ENCODE peak calls at places on chromosomes 1 and 21, in seven cellular contexts. Z, T, U, B, V, E and G are unnamed samples. For H3K9me3, the result is how much of the 10 kb centered on the place peaks cover.

GRCh38 chr1:46479744-46480350 is 9.8 kb upstream of the DMBX1 start:
- DNase-seq in Z (no peak), V (no peak), E (no peak), T (no peak), B (no peak), U (no peak), G (no peak)

GRCh38 chr1:166888710-166889109 is 12.6 kb upstream of the TADA1 start:
- DNase-seq in V (no peak), U (no peak), E (no peak), T (no peak), B (peak), Z (no peak), G (no peak)

GRCh38 chr1:245045087-245045881 is 109.5 kb upstream of the KIF26B start:
- DNase-seq in Z (peak), U (no peak), V (no peak), B (no peak), E (no peak), T (peak), G (no peak)

GRCh38 chr1:116850436-116850835 is 59.3 kb upstream of the PTGFRN start:
- DNase-seq in V (no peak), Z (no peak), B (no peak), E (no peak), T (no peak), U (no peak), G (no peak)

GRCh38 chr1:185823471-185823870 is 89.3 kb downstream of the HMCN1 start:
- DNase-seq in T (no peak), V (no peak), E (no peak), B (no peak), Z (no peak), U (no peak), G (no peak)

GRCh38 chr1:79588719-79589118 is 582.2 kb upstream of the ADGRL4 start:
- DNase-seq in T (no peak), Z (no peak), U (no peak), B (no peak), V (no peak), E (no peak), G (no peak)

GRCh38 chr21:41600556-41600955 is 92.6 kb upstream of the TMPRSS2 start:
- DNase-seq in T (no peak), B (no peak), U (no peak), V (peak), E (no peak), Z (no peak), G (no peak)

GRCh38 chr1:44808938-44809917 is 905 bp downstream of the BTBD19 start:
- DNase-seq in U (peak), V (peak), E (peak), T (peak), Z (peak), B (no peak), G (peak)

GRCh38 chr1:67556297-67556900 is 126.2 kb upstream of the SERBP1 start:
- DNase-seq in E (no peak), T (no peak), U (no peak), Z (no peak), V (no peak), B (no peak), G (no peak)

GRCh38 chr1:174659823-174660222 is 212.1 kb downstream of the GPR52 start:
- DNase-seq in B (no peak), Z (no peak), U (no peak), T (no peak), V (no peak), E (no peak), G (no peak)

GRCh38 chr21:14451520-14451919 is 68.6 kb upstream of the HSPA13 start:
- DNase-seq in V (no peak), B (no peak), T (no peak), E (no peak), U (no peak), Z (no peak), G (no peak)

GRCh38 chr1:64743954-64744491 is 852 bp upstream of the RAVER2 start:
- DNase-seq in E (no peak), U (no peak), V (no peak), T (peak), Z (no peak), B (no peak), G (no peak)

GRCh38 chr1:78143152-78143551 is 97.4 kb downstream of the GIPC2 start:
- DNase-seq in E (no peak), T (no peak), Z (no peak), U (no peak), V (no peak), B (no peak), G (no peak)

GRCh38 chr1:72837781-72838180 is 555.4 kb upstream of the NEGR1 start:
- DNase-seq in V (no peak), E (no peak), B (no peak), U (no peak), Z (no peak), T (no peak), G (no peak)

GRCh38 chr1:156508205-156508954 is 7.8 kb upstream of the MEF2D start:
- DNase-seq in T (peak), E (peak), Z (peak), V (peak), U (peak), B (no peak), G (no peak)

GRCh38 chr21:46295996-46296752 is 10.0 kb downstream of the YBEY start:
- DNase-seq in V (peak), U (peak), T (peak), Z (peak), B (peak), E (peak), G (no peak)

GRCh38 chr1:244642988-244643387 is 9.9 kb upstream of the DESI2 start:
- DNase-seq in V (no peak), E (no peak), B (no peak), T (no peak), U (no peak), Z (no peak), G (no peak)

GRCh38 chr1:93567255-93567918 is 114.2 kb downstream of the BCAR3 start:
- DNase-seq in B (peak), V (no peak), T (peak), Z (no peak), U (peak), E (no peak), G (no peak)

GRCh38 chr1:223297800-223298199 is 66.2 kb downstream of the SUSD4 start:
- DNase-seq in E (no peak), V (no peak), B (no peak), U (no peak), Z (no peak), T (no peak), G (no peak)

GRCh38 chr1:9842781-9843575 is 19.2 kb upstream of the CLSTN1 start:
- DNase-seq in V (no peak), B (no peak), Z (peak), T (no peak), E (no peak), U (no peak), G (no peak)

GRCh38 chr1:223683586-223684487 is 18.3 kb upstream of the CAPN8 start:
- DNase-seq in V (no peak), T (peak), E (peak), B (peak), Z (peak), U (no peak), G (no peak)

GRCh38 chr1:215595231-215595630 is 28.1 kb downstream of the KCTD3 start:
- DNase-seq in B (no peak), E (no peak), V (no peak), U (no peak), Z (no peak), T (no peak), G (no peak)

GRCh38 chr1:214464303-214465287 is 86.8 kb downstream of the PTPN14 start:
- DNase-seq in E (no peak), T (no peak), B (peak), Z (no peak), V (no peak), U (no peak), G (no peak)

GRCh38 chr1:165316153-165316772 is 40.3 kb downstream of the LMX1A start:
- DNase-seq in B (no peak), V (no peak), U (no peak), T (no peak), Z (no peak), E (no peak), G (no peak)

GRCh38 chr1:234478152-234478480 is 863 bp downstream of the TARBP1 start:
- DNase-seq in Z (peak), V (no peak), U (no peak), E (no peak), B (peak), T (peak), G (peak)

GRCh38 chr1:16992675-16993074 is 12.3 kb upstream of the MFAP2 start:
- DNase-seq in U (no peak), E (no peak), V (no peak), Z (no peak), B (no peak), T (no peak), G (no peak)

GRCh38 chr1:158095737-158096335 is 84.9 kb upstream of the CD1D start:
- DNase-seq in Z (no peak), T (peak), V (no peak), B (peak), E (no peak), U (no peak), G (no peak)

GRCh38 chr1:16012590-16013219 is 5.1 kb downstream of the HSPB7 start:
- DNase-seq in E (peak), V (peak), B (peak), Z (peak), T (peak), U (peak), G (no peak)

GRCh38 chr1:12001249-12001917 is 17.9 kb upstream of the MIIP start:
- DNase-seq in B (no peak), U (no peak), T (no peak), V (no peak), Z (no peak), E (peak), G (no peak)

GRCh38 chr21:24290151-24290833 is 1317.0 kb downstream of the MRPL39 start:
- DNase-seq in Z (no peak), E (no peak), B (no peak), T (no peak), V (no peak), U (no peak), G (no peak)

GRCh38 chr1:156705321-156705917 is at the start of gene CRABP2:
- DNase-seq in V (peak), U (peak), T (peak), Z (no peak), E (peak), B (peak), G (no peak)

GRCh38 chr1:68831281-68831680 is 334.4 kb upstream of the DEPDC1 start:
- DNase-seq in B (no peak), Z (no peak), V (no peak), T (no peak), E (no peak), U (no peak), G (no peak)
- TF ChIP-seq POLR2A in B (no peak), Z (no peak), V (no peak), T (no peak), E (no peak), U (no peak), G (no peak)

GRCh38 chr1:239125027-239125426 is 261.3 kb upstream of the CHRM3 start:
- DNase-seq in B (no peak), E (no peak), V (no peak), T (no peak), Z (no peak), U (no peak), G (no peak)

GRCh38 chr1:239126881-239127280 is 259.5 kb upstream of the CHRM3 start:
- DNase-seq in Z (no peak), V (no peak), E (no peak), T (no peak), U (no peak), B (no peak), G (no peak)

GRCh38 chr1:239125888-239126287 is 260.5 kb upstream of the CHRM3 start:
- DNase-seq in E (no peak), U (no peak), V (no peak), T (no peak), B (no peak), Z (no peak), G (no peak)

GRCh38 chr1:239123243-239123642 is 263.1 kb upstream of the CHRM3 start:
- DNase-seq in U (no peak), V (no peak), E (no peak), Z (no peak), B (no peak), T (no peak), G (no peak)
- H3K9me3 ChIP-seq in U (under half), V (under half), E (under half), Z (under half), B (under half), T (under half), G (under half)

GRCh38 chr1:1231400-1232223 is at the start of gene SDF4:
- DNase-seq in T (peak), Z (peak), E (peak), B (peak), U (peak), V (peak), G (peak)
- TF ChIP-seq POLR2A in T (peak), Z (no peak), E (peak), B (peak), U (no peak), V (peak), G (no peak)

GRCh38 chr1:83615379-83615778 is 383.6 kb downstream of the TTLL7 start:
- DNase-seq in T (no peak), B (no peak), E (no peak), U (no peak), V (no peak), Z (no peak), G (no peak)

DNA sequence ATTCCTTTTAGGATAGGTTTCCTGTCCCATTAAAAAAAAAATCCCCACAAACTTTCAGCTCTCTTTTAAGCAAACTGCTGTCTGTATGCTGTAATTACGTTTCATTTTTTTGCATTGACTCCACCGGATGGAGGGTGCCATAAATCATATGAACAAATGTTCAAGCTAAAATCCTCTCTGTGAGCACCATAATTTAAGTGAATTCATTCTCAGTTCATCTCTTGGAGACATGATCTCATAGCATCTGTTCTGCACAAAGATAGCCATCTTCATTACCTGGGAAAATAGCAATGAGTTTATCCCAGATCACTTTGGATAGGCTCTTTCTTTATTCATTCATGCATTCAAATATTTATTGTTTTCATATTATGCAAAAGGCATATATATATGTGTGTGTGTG is 379.4 kb downstream of the TTLL7 start:
- DNase-seq in V (no peak), E (no peak), T (no peak), B (no peak), U (no peak), Z (no peak), G (no peak)
- H3K9me3 ChIP-seq in V (under half), E (under half), T (under half), B (under half), U (under half), Z (under half), G (under half)

DNA sequence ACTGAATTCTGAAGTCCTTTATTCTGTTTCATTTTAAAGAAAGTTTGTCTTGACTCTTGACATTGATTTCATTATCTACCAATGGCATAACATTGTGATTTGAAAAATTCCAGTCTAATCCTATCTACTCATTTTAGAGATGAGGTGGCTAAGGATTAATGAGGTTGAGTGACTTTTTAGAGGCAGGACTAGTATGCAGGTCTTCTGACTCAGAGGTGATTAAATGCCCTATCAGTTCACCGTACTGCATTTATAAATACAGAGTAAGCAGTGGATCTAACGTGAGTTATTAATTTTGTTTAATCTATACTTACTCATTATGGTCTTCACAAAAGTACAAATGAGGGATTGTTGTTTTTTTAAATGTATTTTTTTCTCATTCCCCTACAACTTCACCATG is 277.6 kb downstream of the PTBP2 start:
- DNase-seq in B (no peak), V (no peak), Z (no peak), U (no peak), T (no peak), E (no peak), G (no peak)
- TF ChIP-seq POLR2A in B (no peak), V (no peak), Z (no peak), U (no peak), T (no peak), E (no peak), G (no peak)

GRCh38 chr1:247713753-247714152 is 2.7 kb downstream of the OR6F1 start:
- DNase-seq in B (no peak), T (no peak), E (no peak), V (no peak), Z (no peak), U (no peak), G (no peak)
- H3K9me3 ChIP-seq in B (under half), T (under half), E (under half), V (under half), Z (under half), U (under half), G (under half)

DNA sequence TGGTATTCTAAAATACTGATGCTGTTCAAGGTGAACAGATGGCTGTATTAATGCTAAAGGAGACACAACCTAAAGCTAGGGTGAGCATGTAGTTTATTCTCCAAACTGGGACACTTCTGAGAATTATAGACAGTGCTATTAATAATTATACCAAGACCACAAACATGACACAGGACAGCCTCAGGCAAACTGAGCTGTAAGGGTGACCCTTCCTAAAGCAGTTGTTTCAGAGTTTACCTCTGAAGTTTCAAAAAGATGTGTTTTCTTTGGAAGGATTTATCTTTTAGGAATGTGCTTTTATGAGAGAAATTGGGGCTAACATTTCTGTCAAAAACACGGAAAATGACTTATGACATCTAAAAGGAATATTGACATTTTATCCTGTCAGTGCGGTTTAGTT is 68.8 kb downstream of the RPS6KC1 start:
- DNase-seq in E (no peak), V (no peak), U (no peak), T (no peak), B (no peak), Z (no peak), G (no peak)
- TF ChIP-seq POLR2A in E (no peak), V (no peak), U (no peak), T (no peak), B (no peak), Z (no peak), G (no peak)